ENCODE peak calls at places on chromosomes 4 and X, in eight cellular contexts. One of them, this sample, is unnamed.

GRCh38 chrX:16603822-16604221 is 46.1 kb upstream of the S100G start:
- DNase-seq in astrocyte of the spinal cord: no peak
- DNase-seq in coronary artery: no peak
- DNase-seq in heart left ventricle: no peak
- DNase-seq in AG04450: no peak
- DNase-seq in mucosa of descending colon: no peak
- DNase-seq in SK-N-SH: no peak
- DNase-seq in epithelial cell of esophagus: peak
- DNase-seq in this sample: no peak

GRCh38 chrX:110442631-110443030 is 84.0 kb downstream of the RTL9 start:
- DNase-seq in astrocyte of the spinal cord: peak
- DNase-seq in coronary artery: no peak
- DNase-seq in heart left ventricle: no peak
- DNase-seq in AG04450: no peak
- DNase-seq in mucosa of descending colon: no peak
- DNase-seq in SK-N-SH: peak
- DNase-seq in epithelial cell of esophagus: peak
- DNase-seq in this sample: no peak

GRCh38 chr4:104416725-104417363 is 77.8 kb downstream of the CXXC4 start:
- DNase-seq in astrocyte of the spinal cord: no peak
- DNase-seq in coronary artery: no peak
- DNase-seq in heart left ventricle: no peak
- DNase-seq in AG04450: no peak
- DNase-seq in mucosa of descending colon: no peak
- DNase-seq in SK-N-SH: no peak
- DNase-seq in epithelial cell of esophagus: no peak
- DNase-seq in this sample: no peak

GRCh38 chr4:174177536-174177935 is 105.9 kb downstream of the FBXO8 start:
- DNase-seq in astrocyte of the spinal cord: no peak
- DNase-seq in coronary artery: no peak
- DNase-seq in heart left ventricle: no peak
- DNase-seq in AG04450: no peak
- DNase-seq in mucosa of descending colon: no peak
- DNase-seq in SK-N-SH: no peak
- DNase-seq in epithelial cell of esophagus: no peak
- DNase-seq in this sample: no peak

GRCh38 chr4:20044502-20044911 is 207.2 kb upstream of the SLIT2 start:
- DNase-seq in astrocyte of the spinal cord: peak
- DNase-seq in coronary artery: no peak
- DNase-seq in heart left ventricle: no peak
- DNase-seq in AG04450: peak
- DNase-seq in mucosa of descending colon: no peak
- DNase-seq in SK-N-SH: no peak
- DNase-seq in epithelial cell of esophagus: peak
- DNase-seq in this sample: no peak

GRCh38 chrX:45852884-45853283 is 652.2 kb upstream of the DIPK2B start:
- DNase-seq in astrocyte of the spinal cord: no peak
- DNase-seq in coronary artery: no peak
- DNase-seq in heart left ventricle: no peak
- DNase-seq in AG04450: no peak
- DNase-seq in mucosa of descending colon: no peak
- DNase-seq in SK-N-SH: no peak
- DNase-seq in epithelial cell of esophagus: peak
- DNase-seq in this sample: no peak

GRCh38 chrX:129717902-129718301 is 20.9 kb upstream of the XPNPEP2 start:
- DNase-seq in astrocyte of the spinal cord: peak
- DNase-seq in coronary artery: peak
- DNase-seq in heart left ventricle: no peak
- DNase-seq in AG04450: no peak
- DNase-seq in mucosa of descending colon: no peak
- DNase-seq in SK-N-SH: no peak
- DNase-seq in epithelial cell of esophagus: peak
- DNase-seq in this sample: no peak

GRCh38 chrX:4661771-4662170 is 948.3 kb upstream of the PRKX start:
- DNase-seq in astrocyte of the spinal cord: no peak
- DNase-seq in coronary artery: no peak
- DNase-seq in heart left ventricle: no peak
- DNase-seq in AG04450: no peak
- DNase-seq in mucosa of descending colon: no peak
- DNase-seq in SK-N-SH: no peak
- DNase-seq in epithelial cell of esophagus: no peak
- DNase-seq in this sample: no peak

GRCh38 chr4:26780524-26780923 is 80.1 kb upstream of the STIM2 start:
- DNase-seq in astrocyte of the spinal cord: peak
- DNase-seq in coronary artery: no peak
- DNase-seq in heart left ventricle: no peak
- DNase-seq in AG04450: no peak
- DNase-seq in mucosa of descending colon: no peak
- DNase-seq in SK-N-SH: no peak
- DNase-seq in epithelial cell of esophagus: peak
- DNase-seq in this sample: peak

GRCh38 chr4:61785766-61786165 is 585.6 kb downstream of the ADGRL3 start:
- DNase-seq in astrocyte of the spinal cord: no peak
- DNase-seq in coronary artery: no peak
- DNase-seq in heart left ventricle: no peak
- DNase-seq in AG04450: no peak
- DNase-seq in mucosa of descending colon: no peak
- DNase-seq in SK-N-SH: no peak
- DNase-seq in epithelial cell of esophagus: no peak
- DNase-seq in this sample: no peak

GRCh38 chr4:2248044-2248780 is 6.3 kb upstream of the HAUS3 start:
- DNase-seq in astrocyte of the spinal cord: no peak
- DNase-seq in coronary artery: no peak
- DNase-seq in heart left ventricle: peak
- DNase-seq in AG04450: no peak
- DNase-seq in mucosa of descending colon: peak
- DNase-seq in SK-N-SH: peak
- DNase-seq in epithelial cell of esophagus: no peak
- DNase-seq in this sample: no peak

DNA sequence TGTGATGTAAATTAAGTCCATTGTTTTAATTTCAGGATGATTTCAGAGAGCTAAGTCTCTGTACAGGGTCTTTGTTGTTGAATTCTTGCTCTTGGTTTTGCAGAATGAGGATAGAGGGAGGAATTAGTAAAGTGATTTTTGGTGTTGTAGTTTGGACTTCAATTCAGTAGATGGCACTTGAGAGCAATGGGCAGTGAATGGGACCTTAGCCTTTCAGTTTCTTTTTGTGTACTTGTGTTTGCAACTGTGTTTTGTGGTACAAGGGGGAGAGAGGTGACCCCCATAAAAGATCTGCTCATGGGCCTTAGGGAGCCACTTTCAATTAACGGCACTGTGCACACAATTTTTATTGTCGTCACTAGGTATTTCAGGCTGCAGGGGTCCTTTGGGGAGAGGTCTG is 340.0 kb downstream of the DCAF12L2 start:
- DNase-seq in astrocyte of the spinal cord: no peak
- DNase-seq in coronary artery: no peak
- DNase-seq in heart left ventricle: no peak
- DNase-seq in AG04450: no peak
- DNase-seq in mucosa of descending colon: no peak
- DNase-seq in SK-N-SH: no peak
- DNase-seq in epithelial cell of esophagus: no peak
- DNase-seq in this sample: no peak
- TF ChIP-seq CTCF in astrocyte of the spinal cord: no peak
- TF ChIP-seq CTCF in coronary artery: no peak
- TF ChIP-seq CTCF in heart left ventricle: no peak
- TF ChIP-seq CTCF in AG04450: no peak
- TF ChIP-seq CTCF in mucosa of descending colon: no peak
- TF ChIP-seq CTCF in SK-N-SH: no peak
- TF ChIP-seq CTCF in epithelial cell of esophagus: no peak
- TF ChIP-seq CTCF in this sample: peak

DNA sequence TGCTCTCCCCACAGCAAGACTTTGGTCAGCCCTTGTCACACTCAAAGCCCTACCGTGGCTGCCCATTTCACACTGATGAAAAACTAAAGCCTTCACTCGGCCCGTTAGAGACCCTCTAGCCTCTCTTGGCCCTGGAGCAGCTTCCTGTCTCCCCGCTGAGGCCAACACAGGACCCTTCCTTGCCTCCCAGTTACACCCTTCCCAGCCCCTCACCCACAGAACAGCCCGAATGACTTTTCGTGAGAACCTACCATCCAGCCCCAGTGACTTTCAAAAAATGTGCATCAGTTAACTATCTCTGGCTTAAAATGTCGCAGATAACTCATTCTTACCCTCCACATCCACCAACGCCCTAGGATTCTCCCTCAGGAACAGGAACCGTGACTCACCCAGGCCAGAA is 756 bp upstream of the TAF9B start:
- DNase-seq in astrocyte of the spinal cord: no peak
- DNase-seq in coronary artery: no peak
- DNase-seq in heart left ventricle: no peak
- DNase-seq in AG04450: no peak
- DNase-seq in mucosa of descending colon: no peak
- DNase-seq in SK-N-SH: no peak
- DNase-seq in epithelial cell of esophagus: no peak
- DNase-seq in this sample: no peak
- H3K4me3 ChIP-seq in astrocyte of the spinal cord: no peak
- H3K4me3 ChIP-seq in coronary artery: peak
- H3K4me3 ChIP-seq in heart left ventricle: no peak
- H3K4me3 ChIP-seq in AG04450: no peak
- H3K4me3 ChIP-seq in mucosa of descending colon: no peak
- H3K4me3 ChIP-seq in SK-N-SH: peak
- H3K4me3 ChIP-seq in epithelial cell of esophagus: no peak
- H3K4me3 ChIP-seq in this sample: no peak

GRCh38 chr4:5893591-5893990 is 705 bp upstream of the CRMP1 start:
- DNase-seq in astrocyte of the spinal cord: no peak
- DNase-seq in coronary artery: no peak
- DNase-seq in heart left ventricle: no peak
- DNase-seq in AG04450: no peak
- DNase-seq in mucosa of descending colon: no peak
- DNase-seq in SK-N-SH: no peak
- DNase-seq in epithelial cell of esophagus: no peak
- DNase-seq in this sample: no peak

GRCh38 chr4:5895287-5895686 is 2.4 kb upstream of the CRMP1 start:
- DNase-seq in astrocyte of the spinal cord: no peak
- DNase-seq in coronary artery: no peak
- DNase-seq in heart left ventricle: no peak
- DNase-seq in AG04450: no peak
- DNase-seq in mucosa of descending colon: no peak
- DNase-seq in SK-N-SH: no peak
- DNase-seq in epithelial cell of esophagus: no peak
- DNase-seq in this sample: no peak

GRCh38 chr4:5893013-5893580 is at the start of gene CRMP1:
- DNase-seq in astrocyte of the spinal cord: no peak
- DNase-seq in coronary artery: no peak
- DNase-seq in heart left ventricle: no peak
- DNase-seq in AG04450: no peak
- DNase-seq in mucosa of descending colon: no peak
- DNase-seq in SK-N-SH: peak
- DNase-seq in epithelial cell of esophagus: no peak
- DNase-seq in this sample: no peak

GRCh38 chr4:5892321-5893012 is 419 bp downstream of the CRMP1 start:
- DNase-seq in astrocyte of the spinal cord: no peak
- DNase-seq in coronary artery: no peak
- DNase-seq in heart left ventricle: no peak
- DNase-seq in AG04450: no peak
- DNase-seq in mucosa of descending colon: no peak
- DNase-seq in SK-N-SH: peak
- DNase-seq in epithelial cell of esophagus: no peak
- DNase-seq in this sample: no peak

GRCh38 chr4:5894266-5894665 is 1.4 kb upstream of the CRMP1 start:
- DNase-seq in astrocyte of the spinal cord: no peak
- DNase-seq in coronary artery: no peak
- DNase-seq in heart left ventricle: no peak
- DNase-seq in AG04450: no peak
- DNase-seq in mucosa of descending colon: no peak
- DNase-seq in SK-N-SH: no peak
- DNase-seq in epithelial cell of esophagus: no peak
- DNase-seq in this sample: no peak
- TF ChIP-seq CTCF in astrocyte of the spinal cord: no peak
- TF ChIP-seq CTCF in coronary artery: no peak
- TF ChIP-seq CTCF in heart left ventricle: no peak
- TF ChIP-seq CTCF in AG04450: no peak
- TF ChIP-seq CTCF in mucosa of descending colon: no peak
- TF ChIP-seq CTCF in SK-N-SH: no peak
- TF ChIP-seq CTCF in epithelial cell of esophagus: no peak
- TF ChIP-seq CTCF in this sample: no peak

DNA sequence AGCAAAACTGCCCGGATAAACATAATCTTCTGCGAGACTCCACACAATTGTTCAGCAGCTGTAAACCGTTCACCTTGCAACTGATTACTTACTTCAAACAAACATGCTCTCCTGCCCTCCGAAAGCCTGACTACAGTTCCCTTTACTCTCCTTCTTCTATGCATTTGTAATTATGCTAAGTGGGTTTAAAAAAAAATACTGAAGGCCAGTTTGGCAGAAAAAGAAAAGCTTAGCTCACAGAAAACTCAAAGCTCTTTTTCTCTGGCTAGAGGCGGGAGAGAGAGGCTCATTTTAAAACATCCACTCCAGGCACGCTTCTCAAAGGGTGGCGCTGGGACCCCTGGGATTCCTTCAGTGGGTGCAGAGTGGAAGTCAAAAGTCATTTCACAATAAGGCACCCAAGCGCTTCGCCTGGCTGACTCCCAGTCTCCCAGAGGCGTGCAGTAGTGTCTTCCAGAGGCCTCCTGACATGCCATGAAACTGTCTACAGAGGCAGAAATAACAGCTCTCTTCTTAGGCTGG is 1.9 kb downstream of the DHRSX start:
- DNase-seq in astrocyte of the spinal cord: peak
- DNase-seq in coronary artery: no peak
- DNase-seq in heart left ventricle: no peak
- DNase-seq in AG04450: no peak
- DNase-seq in mucosa of descending colon: no peak
- DNase-seq in SK-N-SH: no peak
- DNase-seq in epithelial cell of esophagus: peak
- DNase-seq in this sample: peak
- H3K4me3 ChIP-seq in astrocyte of the spinal cord: peak
- H3K4me3 ChIP-seq in coronary artery: peak
- H3K4me3 ChIP-seq in heart left ventricle: peak
- H3K4me3 ChIP-seq in AG04450: peak
- H3K4me3 ChIP-seq in mucosa of descending colon: no peak
- H3K4me3 ChIP-seq in SK-N-SH: peak
- H3K4me3 ChIP-seq in epithelial cell of esophagus: peak
- H3K4me3 ChIP-seq in this sample: peak

GRCh38 chrX:99078301-99078700 is 1331.8 kb downstream of the PCDH19 start:
- DNase-seq in astrocyte of the spinal cord: no peak
- DNase-seq in coronary artery: no peak
- DNase-seq in heart left ventricle: no peak
- DNase-seq in AG04450: no peak
- DNase-seq in mucosa of descending colon: no peak
- DNase-seq in SK-N-SH: no peak
- DNase-seq in epithelial cell of esophagus: no peak
- DNase-seq in this sample: no peak

DNA sequence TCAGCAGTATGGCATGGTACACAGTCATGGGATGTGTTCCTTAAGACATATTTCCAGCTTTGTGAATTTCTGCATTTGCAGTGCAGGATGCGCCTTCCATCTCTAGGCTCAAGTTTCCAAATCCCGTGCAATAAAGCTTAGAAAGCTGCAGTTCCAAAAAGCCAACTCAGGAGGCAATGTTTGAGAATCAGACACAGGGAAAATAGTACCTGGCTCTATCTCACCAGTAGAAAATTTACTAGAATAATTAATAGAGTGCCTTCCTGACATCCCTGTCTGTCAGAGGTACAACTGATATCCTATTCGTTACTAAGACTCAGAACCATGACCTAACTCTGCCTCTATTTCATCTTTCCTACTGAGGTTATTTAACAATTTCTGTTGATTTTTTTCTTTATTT is 1333.0 kb downstream of the PCDH19 start:
- DNase-seq in astrocyte of the spinal cord: no peak
- DNase-seq in coronary artery: no peak
- DNase-seq in heart left ventricle: no peak
- DNase-seq in AG04450: no peak
- DNase-seq in mucosa of descending colon: no peak
- DNase-seq in SK-N-SH: no peak
- DNase-seq in epithelial cell of esophagus: no peak
- DNase-seq in this sample: no peak
- TF ChIP-seq CTCF in astrocyte of the spinal cord: no peak
- TF ChIP-seq CTCF in coronary artery: no peak
- TF ChIP-seq CTCF in heart left ventricle: no peak
- TF ChIP-seq CTCF in AG04450: no peak
- TF ChIP-seq CTCF in mucosa of descending colon: no peak
- TF ChIP-seq CTCF in SK-N-SH: no peak
- TF ChIP-seq CTCF in epithelial cell of esophagus: no peak
- TF ChIP-seq CTCF in this sample: no peak

This sample was measured in epithelial cell of proximal tubule.